ENCODE peak calls at places on chromosomes 2 and 18, in six cellular contexts. V, Z, O, Y, H and Q are unnamed samples.

GRCh38 chr2:150601280-150602038 is 114.0 kb upstream of the RND3 start:
- DNase-seq in V (no peak), Z (no peak), O (no peak), Y (no peak), H (peak), Q (no peak)

GRCh38 chr2:100739735-100740432 is 80.1 kb upstream of the NPAS2 start:
- DNase-seq in V (no peak), Z (no peak), O (no peak), Y (no peak), H (no peak), Q (no peak)

GRCh38 chr2:172471168-172471567 is 43.8 kb downstream of the ITGA6 start:
- DNase-seq in V (no peak), Z (no peak), O (no peak), Y (no peak), H (no peak), Q (no peak)

GRCh38 chr2:10224734-10225133 is 78.0 kb upstream of the HPCAL1 start:
- DNase-seq in V (no peak), Z (no peak), O (no peak), Y (no peak), H (no peak), Q (no peak)

GRCh38 chr2:181632733-181633401 is 24.0 kb downstream of the CERKL start:
- DNase-seq in V (no peak), Z (no peak), O (no peak), Y (no peak), H (no peak), Q (peak)

GRCh38 chr2:173075781-173076556 is at the start of gene MAP3K20:
- DNase-seq in V (peak), Z (peak), O (peak), Y (peak), H (peak), Q (peak)

GRCh38 chr2:232893834-232894233 is 23.8 kb downstream of the SNORC start:
- DNase-seq in V (no peak), Z (no peak), O (no peak), Y (no peak), H (no peak), Q (no peak)

GRCh38 chr18:11780042-11780441 is 71.2 kb upstream of the CHMP1B start:
- DNase-seq in V (no peak), Z (no peak), O (no peak), Y (no peak), H (no peak), Q (no peak)

GRCh38 chr18:48541026-48541746 is 2.4 kb downstream of the CTIF start:
- DNase-seq in V (peak), Z (peak), O (peak), Y (peak), H (peak), Q (peak)

GRCh38 chr18:57845468-57846103 is 42.5 kb upstream of the ATP8B1 start:
- DNase-seq in V (no peak), Z (no peak), O (no peak), Y (no peak), H (peak), Q (no peak)

GRCh38 chr18:61847164-61847791 is 45.5 kb downstream of the RNF152 start:
- DNase-seq in V (no peak), Z (no peak), O (no peak), Y (no peak), H (no peak), Q (peak)

GRCh38 chr18:5444269-5444668 is 99.5 kb downstream of the EPB41L3 start:
- DNase-seq in V (no peak), Z (no peak), O (no peak), Y (no peak), H (no peak), Q (no peak)

GRCh38 chr2:54455584-54456525 is at the start of gene SPTBN1:
- DNase-seq in V (no peak), Z (peak), O (peak), Y (peak), H (peak), Q (no peak)

GRCh38 chr2:100327742-100328141 is 5.4 kb upstream of the LONRF2 start:
- DNase-seq in V (no peak), Z (no peak), O (no peak), Y (no peak), H (no peak), Q (no peak)

GRCh38 chr18:74468547-74469014 is 11.5 kb upstream of the DIPK1C start:
- DNase-seq in V (no peak), Z (no peak), O (no peak), Y (no peak), H (peak), Q (no peak)

GRCh38 chr2:217951521-217952247 is 51.1 kb downstream of the TNS1 start:
- DNase-seq in V (no peak), Z (no peak), O (no peak), Y (no peak), H (no peak), Q (no peak)

GRCh38 chr2:8229546-8229986 is 452.3 kb upstream of the ID2 start:
- DNase-seq in V (peak), Z (peak), O (no peak), Y (no peak), H (peak), Q (peak)
- TF ChIP-seq CTCF in V (no peak), Z (no peak), O (no peak), Y (no peak), H (peak), Q (no peak)

DNA sequence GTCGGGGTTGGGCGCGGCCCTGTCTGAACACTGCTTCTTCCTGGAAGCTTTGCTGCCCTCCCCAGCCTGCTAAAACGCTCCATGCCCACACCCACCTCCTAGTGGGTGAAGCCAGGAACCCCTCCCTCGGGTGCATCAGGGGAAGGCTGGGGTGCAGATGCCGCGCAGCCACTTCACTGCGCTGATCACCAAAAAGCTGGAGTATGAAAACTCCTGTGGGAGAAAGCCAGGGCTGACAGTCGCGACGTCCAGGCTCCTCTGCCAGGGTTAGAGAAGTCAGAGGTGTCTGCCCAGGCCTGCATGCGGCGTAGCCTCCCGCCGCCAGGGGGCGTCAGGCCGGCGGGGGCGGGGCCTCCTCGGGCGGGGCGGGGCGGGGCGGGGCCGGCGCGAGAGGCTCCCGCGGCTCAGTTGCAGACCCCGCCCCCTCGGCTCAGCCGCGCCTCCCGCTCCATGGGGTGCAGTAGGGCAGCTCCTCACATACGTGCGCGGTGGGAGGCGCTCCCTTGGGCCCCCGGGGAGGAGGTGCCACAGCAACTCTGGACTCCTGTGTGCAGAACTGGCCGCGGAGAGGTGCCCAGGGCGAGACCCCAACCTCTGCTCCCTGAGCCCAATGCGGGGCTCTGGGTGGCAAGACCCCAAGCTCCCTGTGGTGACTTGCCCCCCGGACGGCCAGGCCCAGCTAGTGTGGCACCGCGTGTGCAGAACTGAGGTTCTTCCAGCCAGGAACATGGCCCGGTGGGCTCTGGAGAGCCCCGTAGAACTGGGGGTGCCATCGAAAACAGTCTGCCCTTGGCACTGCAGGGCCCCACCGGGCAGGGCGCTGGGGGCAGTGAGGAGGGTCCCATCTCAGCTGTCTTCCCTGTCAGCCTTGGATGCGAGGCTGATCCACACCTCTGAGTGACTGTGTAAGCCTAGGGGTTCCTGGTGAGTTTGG is 1.8 kb upstream of the RNPEPL1 start:
- DNase-seq in V (peak), Z (peak), O (peak), Y (peak), H (peak), Q (peak)
- TF ChIP-seq CTCF in V (peak), Z (peak), O (peak), Y (peak), H (peak), Q (peak)

GRCh38 chr2:45083175-45083574 is 73.9 kb upstream of the SIX2 start:
- DNase-seq in V (no peak), Z (no peak), O (no peak), Y (no peak), H (no peak), Q (no peak)
- TF ChIP-seq CTCF in V (no peak), Z (no peak), O (no peak), Y (no peak), H (no peak), Q (no peak)

GRCh38 chr2:127070221-127070620 is 36.7 kb downstream of the BIN1 start:
- DNase-seq in V (no peak), Z (no peak), O (no peak), Y (no peak), H (no peak), Q (no peak)

GRCh38 chr2:127071901-127072328 is 35.0 kb downstream of the BIN1 start:
- DNase-seq in V (no peak), Z (no peak), O (no peak), Y (no peak), H (no peak), Q (no peak)

GRCh38 chr2:127074358-127074757 is 32.6 kb downstream of the BIN1 start:
- DNase-seq in V (no peak), Z (no peak), O (no peak), Y (no peak), H (no peak), Q (no peak)

GRCh38 chr2:127072970-127073369 is 34.0 kb downstream of the BIN1 start:
- DNase-seq in V (no peak), Z (no peak), O (no peak), Y (no peak), H (no peak), Q (no peak)

DNA sequence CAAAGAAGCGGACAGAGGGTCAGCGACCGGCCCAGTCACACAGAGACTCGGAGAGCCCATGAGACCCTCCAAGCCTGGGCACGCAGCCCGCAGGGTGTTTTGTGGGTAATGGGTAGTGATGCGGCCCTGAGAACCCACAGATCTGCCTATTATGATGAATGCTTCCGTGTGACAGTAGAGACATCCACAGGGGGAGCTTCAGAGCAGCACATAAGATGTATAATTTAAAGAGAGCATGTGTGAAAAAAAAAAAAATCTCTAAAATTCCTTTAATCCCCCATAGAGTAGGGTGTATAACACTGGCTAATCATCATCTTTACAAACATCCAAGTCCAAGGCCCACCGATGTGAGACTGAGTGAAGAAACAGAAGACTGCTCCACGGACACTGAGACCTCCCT is 34.6 kb downstream of the BIN1 start:
- DNase-seq in V (no peak), Z (no peak), O (no peak), Y (no peak), H (no peak), Q (no peak)
- TF ChIP-seq CTCF in V (no peak), Z (no peak), O (no peak), Y (no peak), H (peak), Q (no peak)

GRCh38 chr2:204445149-204445548 is 100.1 kb upstream of the PARD3B start:
- DNase-seq in V (no peak), Z (no peak), O (no peak), Y (no peak), H (no peak), Q (no peak)

GRCh38 chr2:204436267-204436666 is 109.0 kb upstream of the PARD3B start:
- DNase-seq in V (no peak), Z (no peak), O (no peak), Y (no peak), H (no peak), Q (no peak)

GRCh38 chr2:204437334-204437733 is 107.9 kb upstream of the PARD3B start:
- DNase-seq in V (no peak), Z (no peak), O (no peak), Y (no peak), H (no peak), Q (no peak)

GRCh38 chr2:204437815-204438766 is 107.2 kb upstream of the PARD3B start:
- DNase-seq in V (no peak), Z (no peak), O (no peak), Y (no peak), H (no peak), Q (no peak)

GRCh38 chr2:204441316-204441715 is 104.0 kb upstream of the PARD3B start:
- DNase-seq in V (no peak), Z (no peak), O (no peak), Y (no peak), H (no peak), Q (no peak)
- TF ChIP-seq CTCF in V (no peak), Z (no peak), O (no peak), Y (no peak), H (no peak), Q (no peak)